ENCODE peak calls at places on chromosomes 4 and X, in four cellular contexts. E is K562, T is HepG2, X is WTC11. A is an unnamed sample.

GRCh38 chrX:136028383-136028984 is 43.2 kb downstream of the SLC9A6 start:
- DNase-seq in E (peak), T (peak), X (no peak), A (peak)

GRCh38 chr4:98745372-98745771 is 87.0 kb upstream of the TSPAN5 start:
- DNase-seq in E (peak), T (peak), X (peak), A (peak)

GRCh38 chrX:116384406-116384805 is 52.0 kb upstream of the SLC6A14 start:
- DNase-seq in E (no peak), T (no peak), X (no peak), A (no peak)

GRCh38 chr4:8244931-8245460 is 24.6 kb upstream of the HTRA3 start:
- DNase-seq in E (no peak), T (no peak), X (no peak), A (no peak)

GRCh38 chrX:40132751-40133150 is 35.0 kb upstream of the BCOR start:
- DNase-seq in E (peak), T (no peak), X (no peak), A (no peak)

GRCh38 chr4:165905405-165906027 is 32.5 kb downstream of the TLL1 start:
- DNase-seq in E (no peak), T (no peak), X (no peak), A (no peak)

GRCh38 chr4:112270643-112271484 is 14.8 kb downstream of the TIFA start:
- DNase-seq in E (no peak), T (no peak), X (no peak), A (no peak)

GRCh38 chrX:151790421-151791160 is 56.0 kb downstream of the CNGA2 start:
- DNase-seq in E (no peak), T (no peak), X (no peak), A (no peak)

GRCh38 chr4:3573131-3573530 is 40.9 kb upstream of the LRPAP1 start:
- DNase-seq in E (no peak), T (no peak), X (no peak), A (no peak)

GRCh38 chr4:147984065-147984777 is 252.3 kb downstream of the ARHGAP10 start:
- DNase-seq in E (peak), T (peak), X (peak), A (peak)

GRCh38 chr4:2428496-2429213 is 9.9 kb downstream of the CFAP99 start:
- DNase-seq in E (no peak), T (no peak), X (no peak), A (no peak)

GRCh38 chr4:150982557-150983233 is 32.4 kb downstream of the LRBA start:
- DNase-seq in E (no peak), T (no peak), X (no peak), A (no peak)
- TF ChIP-seq ELF4 in E (no peak), T (no peak), X (no peak), A (no peak)

GRCh38 chr4:55932489-55932888 is 16.3 kb upstream of the CEP135 start:
- DNase-seq in E (no peak), T (no peak), X (no peak), A (no peak)
- TF ChIP-seq ELF4 in E (no peak), T (no peak), X (no peak), A (no peak)

GRCh38 chr4:152590179-152591031 is 54.5 kb upstream of the FBXW7 start:
- DNase-seq in E (no peak), T (no peak), X (no peak), A (peak)
- TF ChIP-seq ELF4 in E (no peak), T (no peak), X (no peak), A (no peak)

GRCh38 chr4:54967289-54967688 is 158.1 kb downstream of the KDR start:
- DNase-seq in E (no peak), T (no peak), X (no peak), A (no peak)

GRCh38 chr4:54976682-54977081 is 148.7 kb downstream of the KDR start:
- DNase-seq in E (no peak), T (peak), X (peak), A (no peak)

GRCh38 chr4:54971474-54971950 is 153.9 kb downstream of the KDR start:
- DNase-seq in E (peak), T (peak), X (no peak), A (peak)
- TF ChIP-seq ELF4 in E (no peak), T (no peak), X (no peak), A (no peak)

DNA sequence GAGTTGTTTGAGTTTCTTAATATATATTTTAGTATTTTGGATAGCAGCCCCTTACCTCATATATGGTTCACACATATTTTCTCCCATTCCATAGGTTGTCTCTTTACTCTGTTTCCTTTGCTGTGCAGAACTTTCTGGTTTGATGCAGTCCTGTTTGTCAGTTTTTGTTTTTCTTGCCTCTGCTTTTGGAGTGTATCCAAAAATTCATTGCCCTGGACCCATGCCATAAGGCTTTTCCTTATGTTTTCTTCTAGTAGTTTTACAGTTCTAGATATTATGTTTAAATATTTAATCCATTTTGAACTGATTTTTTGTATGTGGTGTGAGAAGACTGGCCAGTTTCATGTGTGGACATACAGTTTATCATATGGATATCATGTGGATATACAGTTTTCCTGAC is 58.5 kb upstream of the NUDT6 start:
- DNase-seq in E (no peak), T (no peak), X (no peak), A (no peak)
- TF ChIP-seq ELF4 in E (no peak), T (no peak), X (no peak), A (no peak)

A was measured in HEK293T.